ENCODE peak calls at places on chromosomes 7 and 10, in four cellular contexts. One of them, this sample, is unnamed.

GRCh38 chr7:45657890-45658715 is 83.9 kb downstream of the ADCY1 start:
- DNase-seq in heart left ventricle: peak; percentile 13
- DNase-seq in HCT116: no peak
- DNase-seq in A549: no peak
- DNase-seq in this sample: no peak

GRCh38 chr7:464712-465461 is 54.8 kb downstream of the PDGFA start:
- DNase-seq in heart left ventricle: peak; percentile 59
- DNase-seq in HCT116: no peak
- DNase-seq in A549: no peak
- DNase-seq in this sample: peak; percentile 56

GRCh38 chr10:104123397-104123796 is 1.4 kb downstream of the SFR1 start:
- DNase-seq in A549: peak; percentile 38
- DNase-seq in HCT116: no peak
- DNase-seq in heart left ventricle: no peak
- DNase-seq in this sample: no peak

GRCh38 chr10:124738441-124738840 is 5.7 kb downstream of the FAM53B start:
- DNase-seq in HCT116: no peak
- DNase-seq in heart left ventricle: no peak
- DNase-seq in A549: no peak
- DNase-seq in this sample: no peak

GRCh38 chr7:38728145-38728544 is 97.0 kb upstream of the AMPH start:
- DNase-seq in heart left ventricle: no peak
- DNase-seq in HCT116: no peak
- DNase-seq in A549: no peak
- DNase-seq in this sample: no peak

GRCh38 chr10:7649673-7650330 is 17.0 kb downstream of the ITIH5 start:
- DNase-seq in A549: no peak
- DNase-seq in heart left ventricle: no peak
- DNase-seq in HCT116: peak; percentile 15
- DNase-seq in this sample: no peak

GRCh38 chr10:24873281-24873683 is 79.1 kb downstream of the PRTFDC1 start:
- DNase-seq in heart left ventricle: peak; percentile 25
- DNase-seq in HCT116: no peak
- DNase-seq in A549: no peak
- DNase-seq in this sample: no peak

GRCh38 chr7:131727189-131727588 is 170.8 kb upstream of the PODXL start:
- DNase-seq in heart left ventricle: no peak
- DNase-seq in A549: no peak
- DNase-seq in HCT116: no peak
- DNase-seq in this sample: no peak

GRCh38 chr7:65731562-65732035 is 141.3 kb upstream of the VKORC1L1 start:
- DNase-seq in heart left ventricle: no peak
- DNase-seq in HCT116: no peak
- DNase-seq in A549: no peak
- DNase-seq in this sample: no peak

GRCh38 chr10:110803830-110804338 is 67.8 kb upstream of the PDCD4 start:
- DNase-seq in HCT116: no peak
- DNase-seq in heart left ventricle: peak; percentile 53
- DNase-seq in A549: peak; percentile 49
- DNase-seq in this sample: no peak

GRCh38 chr10:70324341-70324861 is 40.6 kb upstream of the NPFFR1 start:
- DNase-seq in HCT116: no peak
- DNase-seq in A549: no peak
- DNase-seq in heart left ventricle: no peak
- DNase-seq in this sample: no peak

GRCh38 chr10:113113241-113113640 is 163.2 kb downstream of the TCF7L2 start:
- DNase-seq in HCT116: no peak
- DNase-seq in A549: no peak
- DNase-seq in heart left ventricle: no peak
- DNase-seq in this sample: no peak

GRCh38 chr10:119421887-119422684 is 120.4 kb downstream of the RGS10 start:
- DNase-seq in HCT116: no peak
- DNase-seq in heart left ventricle: no peak
- DNase-seq in A549: no peak
- DNase-seq in this sample: no peak

GRCh38 chr10:21082206-21082605 is 185.1 kb upstream of the NEBL start:
- DNase-seq in HCT116: no peak
- DNase-seq in heart left ventricle: no peak
- DNase-seq in A549: no peak
- DNase-seq in this sample: no peak

GRCh38 chr7:21497072-21497471 is 45.8 kb upstream of the DNAH11 start:
- DNase-seq in heart left ventricle: no peak
- DNase-seq in A549: no peak
- DNase-seq in HCT116: peak; percentile 16
- DNase-seq in this sample: no peak

GRCh38 chr7:79951415-79951814 is 183.2 kb upstream of the GNAI1 start:
- DNase-seq in A549: no peak
- DNase-seq in HCT116: no peak
- DNase-seq in heart left ventricle: no peak
- DNase-seq in this sample: no peak

GRCh38 chr10:100970914-100971811 is 1.9 kb downstream of the SEMA4G start:
- DNase-seq in HCT116: no peak
- DNase-seq in A549: peak; percentile 65
- DNase-seq in heart left ventricle: no peak
- DNase-seq in this sample: peak; percentile 65

GRCh38 chr10:100879741-100880360 is 32.9 kb upstream of the SLF2 start:
- DNase-seq in heart left ventricle: no peak
- DNase-seq in HCT116: no peak
- DNase-seq in A549: no peak
- DNase-seq in this sample: no peak

GRCh38 chr7:135801045-135801693 is 52.6 kb upstream of the FAM180A start:
- DNase-seq in HCT116: peak; percentile 58
- DNase-seq in A549: peak; percentile 71
- DNase-seq in heart left ventricle: no peak
- DNase-seq in this sample: no peak

GRCh38 chr7:134016223-134016941 is 110.8 kb upstream of the LRGUK start:
- DNase-seq in heart left ventricle: peak; percentile 29
- DNase-seq in HCT116: peak; percentile 12
- DNase-seq in A549: peak; percentile 57
- DNase-seq in this sample: peak; percentile 22

GRCh38 chr10:124152781-124153600 is 59.6 kb upstream of the CHST15 start:
- DNase-seq in A549: peak; percentile 97
- DNase-seq in heart left ventricle: peak; percentile 47
- DNase-seq in HCT116: peak; percentile 100
- DNase-seq in this sample: no peak

GRCh38 chr7:100360102-100360607 is 2.2 kb downstream of the PILRB start:
- DNase-seq in heart left ventricle: no peak
- DNase-seq in HCT116: no peak
- DNase-seq in A549: no peak
- DNase-seq in this sample: no peak

GRCh38 chr7:155470686-155471638 is 13.0 kb downstream of the EN2 start:
- DNase-seq in heart left ventricle: no peak
- DNase-seq in HCT116: no peak
- DNase-seq in A549: no peak
- DNase-seq in this sample: no peak

GRCh38 chr7:108072739-108073138 is 57.4 kb downstream of the LAMB4 start:
- DNase-seq in A549: no peak
- DNase-seq in heart left ventricle: no peak
- DNase-seq in HCT116: no peak
- DNase-seq in this sample: no peak

GRCh38 chr7:154472332-154472731 is 420.1 kb downstream of the DPP6 start:
- DNase-seq in heart left ventricle: no peak
- DNase-seq in HCT116: no peak
- DNase-seq in A549: no peak
- DNase-seq in this sample: no peak

GRCh38 chr10:130140425-130140824 is 4.2 kb downstream of the GLRX3 start:
- DNase-seq in HCT116: no peak
- DNase-seq in A549: no peak
- DNase-seq in heart left ventricle: no peak
- DNase-seq in this sample: no peak

GRCh38 chr10:17343118-17343517 is 111.3 kb downstream of the ST8SIA6 start:
- DNase-seq in heart left ventricle: no peak
- DNase-seq in HCT116: no peak
- DNase-seq in A549: no peak
- DNase-seq in this sample: no peak

GRCh38 chr10:4688620-4689019 is 137.4 kb upstream of the AKR1E2 start:
- DNase-seq in A549: no peak
- DNase-seq in heart left ventricle: no peak
- DNase-seq in HCT116: no peak
- DNase-seq in this sample: no peak

GRCh38 chr10:47028466-47028865 is 117.2 kb downstream of the PTPN20 start:
- DNase-seq in heart left ventricle: peak; percentile 15
- DNase-seq in HCT116: no peak
- DNase-seq in A549: no peak
- DNase-seq in this sample: peak; percentile 28

GRCh38 chr7:48587475-48587874 is 336.9 kb upstream of the CDC14C start:
- DNase-seq in A549: no peak
- DNase-seq in HCT116: no peak
- DNase-seq in heart left ventricle: no peak
- DNase-seq in this sample: no peak

GRCh38 chr7:150857276-150858055 is 5.1 kb downstream of the AOC1 start:
- DNase-seq in HCT116: no peak
- DNase-seq in heart left ventricle: peak; percentile 10
- DNase-seq in A549: no peak
- DNase-seq in this sample: no peak

GRCh38 chr10:75111906-75112703 is 649 bp downstream of the SAMD8 start:
- DNase-seq in HCT116: peak; percentile 1
- DNase-seq in A549: peak; percentile 72
- DNase-seq in heart left ventricle: peak; percentile 53
- DNase-seq in this sample: peak; percentile 65

GRCh38 chr7:132414857-132415256 is 161.4 kb downstream of the PLXNA4 start:
- DNase-seq in A549: no peak
- DNase-seq in HCT116: no peak
- DNase-seq in heart left ventricle: no peak
- DNase-seq in this sample: no peak

GRCh38 chr10:123459371-123460224 is 206.6 kb upstream of the GPR26 start:
- DNase-seq in heart left ventricle: no peak
- DNase-seq in HCT116: no peak
- DNase-seq in A549: no peak
- DNase-seq in this sample: no peak

DNA sequence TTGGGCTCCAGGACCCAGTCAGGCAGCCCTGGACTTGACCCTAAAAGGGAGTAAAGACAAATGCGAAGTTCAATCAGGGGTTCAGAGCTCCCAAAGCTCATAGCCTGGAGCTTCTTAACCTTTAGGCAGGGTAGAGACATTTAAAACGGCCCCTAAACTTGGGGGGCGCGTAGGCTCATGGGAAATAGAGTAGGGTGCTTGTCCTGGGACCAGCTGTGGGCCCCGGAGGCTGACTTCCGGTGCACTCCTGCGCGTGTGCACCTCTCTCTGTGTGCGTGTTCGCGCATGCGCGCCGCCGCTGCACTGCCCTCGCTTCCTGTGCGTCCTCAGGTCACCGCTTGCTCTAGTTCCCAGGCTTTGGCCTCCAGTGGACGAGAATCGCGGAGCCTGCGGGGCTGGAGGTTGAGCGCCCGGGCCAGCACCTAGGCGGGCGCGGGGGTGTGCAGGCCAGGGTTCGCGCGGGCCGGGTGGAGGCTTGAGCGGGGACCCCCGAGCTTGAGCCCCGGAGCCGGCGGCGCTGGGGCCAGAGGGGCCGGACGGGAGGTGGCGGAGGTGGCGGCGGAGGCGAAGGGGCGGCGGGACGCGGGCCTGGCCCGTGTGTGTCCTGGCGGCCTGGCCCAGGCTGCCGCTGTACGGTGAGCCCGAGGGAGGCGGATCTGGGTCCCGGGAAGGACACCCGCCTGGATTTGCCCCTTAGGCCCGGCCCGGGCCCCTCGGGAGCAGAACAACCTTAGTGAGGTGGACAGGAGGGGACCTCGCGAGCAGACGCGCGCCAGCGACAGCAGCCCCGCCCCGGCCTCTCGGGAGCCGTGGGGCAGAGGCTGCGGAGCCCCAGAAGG is at the start of gene RBAK:
- DNase-seq in heart left ventricle: peak; percentile 94
- DNase-seq in HCT116: peak; percentile 92
- DNase-seq in A549: peak; percentile 83
- DNase-seq in this sample: peak; percentile 98
- TF ChIP-seq POLR2A in heart left ventricle: no peak
- TF ChIP-seq POLR2A in HCT116: peak; percentile 87
- TF ChIP-seq POLR2A in A549: peak; percentile 74
- TF ChIP-seq POLR2A in this sample: peak; percentile 74

GRCh38 chr7:50978633-50979215 is 196.0 kb upstream of the GRB10 start:
- DNase-seq in HCT116: no peak
- DNase-seq in A549: peak; percentile 36
- DNase-seq in heart left ventricle: no peak
- DNase-seq in this sample: no peak
- TF ChIP-seq CTCF in HCT116: peak; percentile 44
- TF ChIP-seq CTCF in A549: no peak
- TF ChIP-seq CTCF in heart left ventricle: no peak
- TF ChIP-seq CTCF in this sample: no peak

GRCh38 chr7:158377800-158378623 is 209.6 kb downstream of the PTPRN2 start:
- DNase-seq in HCT116: no peak
- DNase-seq in heart left ventricle: no peak
- DNase-seq in A549: no peak
- DNase-seq in this sample: no peak

GRCh38 chr7:158374586-158374985 is 213.0 kb downstream of the PTPRN2 start:
- DNase-seq in heart left ventricle: no peak
- DNase-seq in HCT116: no peak
- DNase-seq in A549: no peak
- DNase-seq in this sample: no peak

GRCh38 chr7:158373761-158374545 is 213.7 kb downstream of the PTPRN2 start:
- DNase-seq in HCT116: no peak
- DNase-seq in A549: no peak
- DNase-seq in heart left ventricle: no peak
- DNase-seq in this sample: no peak

GRCh38 chr7:158372400-158373302 is 215.0 kb downstream of the PTPRN2 start:
- DNase-seq in HCT116: no peak
- DNase-seq in heart left ventricle: no peak
- DNase-seq in A549: no peak
- DNase-seq in this sample: no peak

DNA sequence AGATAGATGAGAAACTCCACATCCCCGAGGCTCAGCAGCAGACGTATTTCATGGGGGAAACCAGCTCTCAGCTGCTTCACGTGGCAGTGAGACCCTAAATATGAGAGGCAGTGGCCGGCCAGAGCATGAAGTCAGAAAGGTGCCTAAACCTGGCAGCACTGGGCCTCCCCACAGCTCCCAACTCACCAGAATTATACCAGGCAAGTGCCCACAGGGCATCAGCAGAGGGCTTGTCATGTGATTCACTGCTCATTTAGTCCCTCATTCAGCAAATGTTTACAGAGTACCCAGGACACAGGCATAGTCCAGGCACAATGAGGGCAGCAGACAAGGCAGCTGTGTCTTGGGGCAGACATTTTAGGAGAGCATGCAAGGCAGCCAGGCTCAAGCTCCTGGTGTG is 212.6 kb downstream of the PTPRN2 start:
- DNase-seq in A549: no peak
- DNase-seq in HCT116: no peak
- DNase-seq in heart left ventricle: no peak
- DNase-seq in this sample: no peak
- H3K9me3 ChIP-seq in A549: no peaks in the 10 kb centered on the region
- H3K9me3 ChIP-seq in HCT116: no peaks in the 10 kb centered on the region
- H3K9me3 ChIP-seq in heart left ventricle: no peaks in the 10 kb centered on the region
- H3K9me3 ChIP-seq in this sample: no peaks in the 10 kb centered on the region

GRCh38 chr7:69772699-69773436 is 174.6 kb downstream of the AUTS2 start:
- DNase-seq in A549: no peak
- DNase-seq in heart left ventricle: no peak
- DNase-seq in HCT116: no peak
- DNase-seq in this sample: no peak
- TF ChIP-seq POLR2A in A549: no peak
- TF ChIP-seq POLR2A in heart left ventricle: no peak
- TF ChIP-seq POLR2A in HCT116: no peak
- TF ChIP-seq POLR2A in this sample: no peak